ENCODE peak calls at places on chromosomes 11 and 22, in nine cellular contexts. B is SK-N-SH, Q is neural progenitor cell, P is lower lobe of right lung, F is A549, T is OCI-LY7, O is SJSA1, J is thoracic aorta, A is upper lobe of left lung. D is an unnamed sample. For H3K4me1, the result is how much of the 10 kb centered on the place peaks cover.

GRCh38 chr11:86741489-86742435 is 58.6 kb upstream of the PRSS23 start:
- DNase-seq in O (peak), B (no peak), T (no peak), F (peak), P (no peak), J (no peak), A (no peak), Q (no peak), D (no peak)

GRCh38 chr11:125950696-125951645 is 5.1 kb downstream of the VSIG10L2 start:
- DNase-seq in J (no peak), A (no peak), T (no peak), O (no peak), Q (no peak), F (no peak), B (peak), P (no peak), D (no peak)

GRCh38 chr11:116606060-116606459 is 166.7 kb downstream of the BUD13 start:
- DNase-seq in J (no peak), B (peak), O (no peak), P (no peak), F (no peak), A (no peak), Q (no peak), T (no peak), D (no peak)

GRCh38 chr22:39250838-39251237 is 6.1 kb upstream of the PDGFB start:
- DNase-seq in T (no peak), O (no peak), B (no peak), P (no peak), Q (no peak), J (no peak), F (no peak), A (no peak), D (no peak)

GRCh38 chr11:71112454-71112853 is 139.9 kb downstream of the SHANK2 start:
- DNase-seq in P (no peak), Q (no peak), T (no peak), J (no peak), A (no peak), B (no peak), O (no peak), F (no peak), D (no peak)

GRCh38 chr22:29315286-29316195 is at the start of gene RASL10A:
- DNase-seq in F (no peak), T (no peak), A (no peak), Q (peak), B (peak), P (peak), O (no peak), J (no peak), D (no peak)

GRCh38 chr11:44300881-44301855 is 8.8 kb downstream of the ALX4 start:
- DNase-seq in F (peak), Q (no peak), A (no peak), T (no peak), P (no peak), J (no peak), B (no peak), O (peak), D (no peak)

GRCh38 chr22:26893711-26894110 is 236.3 kb downstream of the MIAT start:
- DNase-seq in P (no peak), J (no peak), T (no peak), A (no peak), F (no peak), B (no peak), Q (no peak), O (no peak), D (no peak)

GRCh38 chr11:123640677-123641494 is 13.5 kb downstream of the SCN3B start:
- DNase-seq in Q (peak), O (peak), J (no peak), F (peak), T (peak), B (peak), P (no peak), A (peak), D (peak)

DNA sequence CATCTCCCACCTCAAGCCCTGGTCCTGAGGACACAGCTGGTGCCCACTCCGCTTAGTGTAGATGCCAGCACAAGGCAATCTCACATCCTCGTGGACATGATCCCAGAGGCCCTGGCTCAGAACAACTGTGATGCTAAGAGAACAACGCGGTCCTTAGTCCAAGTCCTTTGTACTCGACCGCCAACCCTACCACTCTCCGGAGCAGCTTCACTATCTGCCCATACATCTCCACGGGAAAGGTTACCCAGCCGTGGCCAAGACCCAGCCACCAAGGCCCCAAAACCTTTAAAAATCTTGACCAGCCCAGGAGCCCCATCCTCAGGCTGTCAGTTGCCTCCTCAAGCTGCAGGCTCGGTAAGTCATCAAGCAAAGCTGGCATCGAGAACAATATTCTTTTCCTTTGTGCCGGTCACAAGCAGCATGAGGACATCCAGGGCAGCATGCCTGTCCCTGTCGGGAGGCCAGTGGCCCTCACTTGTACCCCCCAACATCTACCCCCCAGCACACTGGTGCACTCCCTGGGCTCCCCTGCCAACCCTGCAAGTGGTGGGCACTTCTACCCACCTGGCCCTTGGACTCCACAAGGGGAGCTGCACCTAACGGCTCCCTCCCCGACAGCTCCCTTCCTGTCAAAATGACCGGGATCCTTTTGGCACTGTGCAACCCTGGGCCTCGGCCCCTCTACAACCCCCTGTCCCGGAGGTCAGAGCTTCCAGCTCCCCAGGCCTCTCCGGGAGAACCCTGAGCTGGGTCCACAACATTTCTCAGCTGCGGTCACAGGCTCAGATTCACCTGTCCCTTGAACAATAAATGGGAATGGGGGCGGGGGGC is 2.5 kb downstream of the OSBPL5 start:
- DNase-seq in F (no peak), Q (no peak), A (no peak), P (peak), T (no peak), J (no peak), O (no peak), B (no peak), D (no peak)
- H3K4me1 ChIP-seq in F (under half), Q (half or more), A (half or more), P (half or more), T (under half), J (under half), O (under half), B (half or more), D (under half)

GRCh38 chr11:66847461-66848232 is 4.4 kb downstream of the RCE1 start:
- DNase-seq in A (peak), B (peak), P (no peak), F (no peak), T (no peak), Q (no peak), O (no peak), J (no peak), D (no peak)
- H3K27ac ChIP-seq in A (no peak), B (no peak), P (no peak), F (no peak), T (no peak), Q (no peak), O (no peak), J (no peak), D (no peak)

GRCh38 chr11:35177370-35177769 is 38.4 kb downstream of the CD44 start:
- DNase-seq in T (no peak), Q (no peak), F (no peak), A (no peak), J (no peak), P (no peak), B (no peak), O (no peak), D (no peak)

GRCh38 chr11:35171226-35171625 is 32.3 kb downstream of the CD44 start:
- DNase-seq in F (no peak), O (no peak), T (no peak), A (no peak), J (no peak), P (no peak), Q (no peak), B (no peak), D (no peak)

GRCh38 chr11:35173620-35174278 is 34.8 kb downstream of the CD44 start:
- DNase-seq in B (no peak), P (no peak), T (no peak), J (no peak), Q (no peak), A (no peak), O (no peak), F (no peak), D (peak)

GRCh38 chr11:35173011-35173511 is 34.1 kb downstream of the CD44 start:
- DNase-seq in A (peak), T (peak), Q (no peak), F (no peak), B (no peak), O (no peak), J (no peak), P (peak), D (no peak)

GRCh38 chr11:35174666-35175065 is 35.7 kb downstream of the CD44 start:
- DNase-seq in O (peak), F (no peak), B (no peak), A (no peak), T (no peak), J (no peak), P (no peak), Q (no peak), D (no peak)
- H3K4me1 ChIP-seq in O (half or more), F (half or more), B (under half), A (half or more), T (under half), J (half or more), P (half or more), Q (under half), D (half or more)

GRCh38 chr22:32852346-32853251 is 51.1 kb downstream of the TIMP3 start:
- DNase-seq in O (no peak), P (no peak), B (peak), F (no peak), A (no peak), J (peak), Q (no peak), T (no peak), D (no peak)

GRCh38 chr22:32848226-32848625 is 46.7 kb downstream of the TIMP3 start:
- DNase-seq in P (no peak), T (no peak), B (no peak), O (no peak), J (no peak), F (no peak), A (no peak), Q (no peak), D (no peak)

GRCh38 chr22:32850591-32851517 is 49.3 kb downstream of the TIMP3 start:
- DNase-seq in A (peak), Q (no peak), P (no peak), O (no peak), F (no peak), J (no peak), B (no peak), T (no peak), D (no peak)

GRCh38 chr22:32849501-32849900 is 48.0 kb downstream of the TIMP3 start:
- DNase-seq in A (no peak), O (no peak), F (no peak), B (no peak), J (no peak), Q (no peak), T (no peak), P (no peak), D (no peak)

GRCh38 chr22:32850157-32850556 is 48.7 kb downstream of the TIMP3 start:
- DNase-seq in J (no peak), O (no peak), T (no peak), P (no peak), Q (no peak), B (no peak), F (no peak), A (no peak), D (no peak)
- H3K27ac ChIP-seq in J (peak), O (no peak), T (no peak), P (peak), Q (no peak), B (no peak), F (no peak), A (peak), D (no peak)

DNA sequence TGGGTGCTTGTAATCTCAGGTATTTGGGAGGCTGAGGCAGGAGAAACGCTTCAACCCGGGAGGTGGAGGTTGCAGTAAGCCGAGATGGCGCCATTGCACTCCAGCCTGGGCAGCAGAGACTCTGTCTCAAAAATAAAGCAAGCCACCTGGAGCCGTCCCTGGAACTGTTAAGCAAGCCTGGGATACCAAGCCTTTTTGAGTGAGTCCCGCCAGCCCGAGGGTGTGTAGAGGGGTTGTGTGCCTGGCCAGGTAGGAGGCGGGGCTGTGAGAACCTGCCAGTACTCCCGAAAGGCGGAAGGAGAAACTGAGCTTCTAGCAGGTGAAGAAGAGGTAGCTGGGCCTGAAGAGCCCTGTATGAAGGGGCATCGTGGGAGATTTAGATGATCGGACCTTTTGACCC is 52.4 kb downstream of the TRIOBP start:
- DNase-seq in J (no peak), F (no peak), P (peak), A (peak), T (no peak), B (no peak), O (no peak), Q (no peak), D (no peak)
- H3K4me1 ChIP-seq in J (under half), F (half or more), P (half or more), A (half or more), T (under half), B (half or more), O (half or more), Q (under half), D (under half)

GRCh38 chr11:1373536-1374214 is 16.1 kb upstream of the BRSK2 start:
- DNase-seq in T (no peak), F (no peak), B (peak), P (no peak), O (peak), A (no peak), J (no peak), Q (no peak), D (no peak)
- H3K27ac ChIP-seq in T (no peak), F (no peak), B (no peak), P (no peak), O (peak), A (no peak), J (no peak), Q (no peak), D (no peak)

GRCh38 chr11:35144811-35145210 is 5.8 kb downstream of the CD44 start:
- DNase-seq in B (no peak), A (no peak), F (no peak), J (no peak), T (no peak), Q (no peak), O (peak), P (no peak), D (no peak)
- H3K4me1 ChIP-seq in B (under half), A (half or more), F (half or more), J (under half), T (under half), Q (under half), O (half or more), P (half or more), D (half or more)

D was measured in CD4-positive, CD25-positive, alpha-beta regulatory T cell.